ENCODE peak calls at places on chromosomes 4 and X, in eight cellular contexts. A is natural killer cell treated with Interleukin-12 subunit alpha and Interleukin-12 subunit beta and Interleukin-15 and Interleukin-18, amount 100 ng/mL, for 72 hours; F is Kasumi-1; J is foreskin fibroblast; M is hippocampal formation; O is ecto neural progenitor cell; B is putamen; Z is NCI-H510A treated with DMSO at 0.1 percent for 48 hours. K is an unnamed sample.
A peak's percentile ranks its signal among the peaks of the same experiment; 100 is the strongest.

GRCh38 chr4:91965166-91965565 is 338.6 kb upstream of the GRID2 start:
- DNase-seq in Z (no peak), J (peak; percentile 1), A (no peak), B (no peak), O (no peak), F (no peak), M (no peak), K (no peak)

GRCh38 chrX:14872355-14872754 is 514 bp downstream of the FANCB start:
- DNase-seq in F (no peak), Z (no peak), A (no peak), J (no peak), O (no peak), M (no peak), B (no peak), K (no peak)

GRCh38 chr4:123526511-123526910 is 129.9 kb downstream of the SPRY1 start:
- DNase-seq in B (no peak), A (no peak), J (no peak), M (no peak), Z (no peak), F (no peak), O (no peak), K (no peak)

GRCh38 chr4:116705466-116705865 is 379.9 kb downstream of the TRAM1L1 start:
- DNase-seq in M (no peak), A (no peak), F (no peak), Z (no peak), B (no peak), O (no peak), J (no peak), K (no peak)

GRCh38 chrX:153769158-153769864 is 5.3 kb downstream of the PLXNB3 start:
- DNase-seq in B (no peak), O (no peak), M (no peak), Z (no peak), J (no peak), F (no peak), A (peak; percentile 59), K (no peak)

GRCh38 chr4:80876810-80877209 is 153.7 kb upstream of the BMP3 start:
- DNase-seq in Z (no peak), A (no peak), J (peak; percentile 4), M (no peak), F (peak; percentile 43), B (no peak), O (no peak), K (no peak)

GRCh38 chrX:6226646-6227444 is 1.8 kb downstream of the NLGN4X start:
- DNase-seq in B (peak; percentile 15), A (no peak), Z (no peak), O (peak; percentile 62), M (no peak), J (peak; percentile 20), F (no peak), K (no peak)

GRCh38 chrX:69762340-69762739 is 146.4 kb downstream of the EDA start:
- DNase-seq in B (no peak), M (no peak), Z (no peak), A (no peak), F (no peak), O (no peak), J (no peak), K (no peak)

GRCh38 chr4:166309286-166309685 is 436.2 kb downstream of the TLL1 start:
- DNase-seq in Z (no peak), B (no peak), O (no peak), A (no peak), M (no peak), J (no peak), F (no peak), K (peak; percentile 28)

GRCh38 chr4:142402925-142403324 is 443.2 kb downstream of the INPP4B start:
- DNase-seq in Z (no peak), J (peak; percentile 75), F (no peak), B (no peak), A (no peak), O (no peak), M (no peak), K (no peak)

GRCh38 chrX:65195621-65196020 is 219.4 kb upstream of the ZC4H2 start:
- DNase-seq in M (no peak), O (no peak), F (no peak), Z (no peak), J (no peak), B (no peak), A (no peak), K (no peak)

GRCh38 chr4:74267998-74268606 is 40.2 kb upstream of the EPGN start:
- DNase-seq in B (no peak), O (no peak), F (no peak), J (peak; percentile 81), M (no peak), A (no peak), Z (no peak), K (no peak)

GRCh38 chr4:52791936-52792335 is 40.7 kb upstream of the ERVMER34-1 start:
- DNase-seq in M (no peak), J (no peak), O (no peak), A (no peak), F (no peak), Z (no peak), B (no peak), K (no peak)

GRCh38 chr4:80150387-80151173 is 46.7 kb upstream of the PRDM8 start:
- DNase-seq in Z (no peak), M (no peak), O (no peak), F (no peak), J (no peak), B (no peak), A (no peak), K (no peak)

GRCh38 chr4:121462660-121463261 is 81.9 kb upstream of the QRFPR start:
- DNase-seq in Z (peak; percentile 10), M (peak; percentile 1), F (peak; percentile 77), A (no peak), O (no peak), B (peak; percentile 29), J (peak; percentile 80), K (peak; percentile 68)

GRCh38 chr4:119785963-119786362 is 157.4 kb upstream of the PDE5A start:
- DNase-seq in F (no peak), B (no peak), A (no peak), M (no peak), J (peak; percentile 28), O (no peak), Z (no peak), K (no peak)

GRCh38 chr4:149823770-149824221 is 8.2 kb upstream of the IQCM start:
- DNase-seq in M (peak; percentile 2), A (no peak), F (no peak), J (peak; percentile 80), Z (no peak), O (no peak), B (no peak), K (peak; percentile 76)

GRCh38 chrX:108157628-108158027 is 66.0 kb downstream of the ATG4A start:
- DNase-seq in M (no peak), O (no peak), J (no peak), A (no peak), Z (no peak), F (no peak), B (no peak), K (no peak)

GRCh38 chrX:39063702-39064101 is 262.4 kb downstream of the MID1IP1 start:
- DNase-seq in J (no peak), A (no peak), F (no peak), B (no peak), M (no peak), O (no peak), Z (no peak), K (no peak)

GRCh38 chr4:120293341-120293740 is 226.7 kb upstream of the MAD2L1 start:
- DNase-seq in A (no peak), F (no peak), B (no peak), O (no peak), M (no peak), Z (no peak), J (peak; percentile 24), K (peak; percentile 29)

GRCh38 chr4:146318894-146319293 is 104.6 kb downstream of the REELD1 start:
- DNase-seq in Z (no peak), M (no peak), B (no peak), A (no peak), F (no peak), J (no peak), O (no peak), K (no peak)

GRCh38 chrX:149074429-149074828 is 430.7 kb downstream of the IDS start:
- DNase-seq in M (no peak), F (peak; percentile 57), J (peak; percentile 46), A (no peak), Z (no peak), B (no peak), O (no peak), K (no peak)

GRCh38 chr4:182188622-182189021 is 54.6 kb upstream of the TENM3 start:
- DNase-seq in O (no peak), B (no peak), F (no peak), M (no peak), A (no peak), J (peak; percentile 87), Z (no peak), K (no peak)

GRCh38 chr4:38030023-38030422 is 69.8 kb downstream of the PTTG2 start:
- DNase-seq in J (peak; percentile 79), B (no peak), F (peak; percentile 38), A (no peak), M (no peak), O (no peak), Z (no peak), K (no peak)

GRCh38 chr4:7970031-7970946 is 30.6 kb upstream of the AFAP1 start:
- DNase-seq in J (no peak), Z (peak; percentile 15), O (no peak), M (no peak), A (peak; percentile 70), F (peak; percentile 60), B (no peak), K (no peak)

GRCh38 chrX:38318606-38319005 is 8.7 kb downstream of the RPGR start:
- DNase-seq in B (no peak), A (no peak), Z (no peak), F (no peak), J (no peak), M (no peak), O (no peak), K (no peak)

GRCh38 chr4:153153339-153153851 is 50.8 kb upstream of the TRIM2 start:
- DNase-seq in F (peak; percentile 53), J (peak; percentile 59), A (peak; percentile 78), O (peak; percentile 78), Z (peak; percentile 41), B (no peak), M (peak; percentile 76), K (peak; percentile 29)

GRCh38 chr4:63919636-63920365 is 489.4 kb downstream of the TECRL start:
- DNase-seq in B (no peak), Z (no peak), O (no peak), M (no peak), J (no peak), A (no peak), F (no peak), K (no peak)

GRCh38 chrX:13376857-13377441 is 57.1 kb upstream of the ATXN3L start:
- DNase-seq in F (peak; percentile 34), A (no peak), B (no peak), O (no peak), Z (peak; percentile 5), J (peak; percentile 83), M (no peak), K (peak; percentile 94)

K was measured in NCI-H446 treated with DMSO at 0.1 percent for 48 hours.